ENCODE peak calls at places on chromosomes 16 and 17, in five cellular contexts. X, E, I, B and U are unnamed samples.
A peak's percentile ranks its signal among the peaks of the same experiment; 100 is the strongest.

GRCh38 chr17:61208301-61209098 is 191.1 kb upstream of the TBX2 start:
- DNase-seq in X (peak; percentile 53), E (no peak), I (no peak), B (no peak), U (no peak)

GRCh38 chr17:48539177-48539576 is 5.7 kb downstream of the HOXB2 start:
- DNase-seq in X (peak; percentile 89), E (no peak), I (no peak), B (no peak), U (peak; percentile 57)

GRCh38 chr17:57756941-57757340 is 11.8 kb upstream of the CCDC182 start:
- DNase-seq in X (no peak), E (no peak), I (peak; percentile 32), B (no peak), U (no peak)

GRCh38 chr16:20612551-20613470 is 36.6 kb upstream of the ACSM2B start:
- DNase-seq in X (no peak), E (no peak), I (no peak), B (no peak), U (no peak)

GRCh38 chr16:56658476-56658875 is 717 bp downstream of the MT1F start:
- DNase-seq in X (no peak), E (no peak), I (no peak), B (no peak), U (no peak)

GRCh38 chr16:85508993-85509392 is 104.1 kb upstream of the GSE1 start:
- DNase-seq in X (no peak), E (no peak), I (no peak), B (no peak), U (no peak)

GRCh38 chr17:54924405-54924804 is 23.8 kb downstream of the TOM1L1 start:
- DNase-seq in X (no peak), E (no peak), I (no peak), B (no peak), U (no peak)

GRCh38 chr16:27774779-27775178 is 224.8 kb downstream of the KATNIP start:
- DNase-seq in X (no peak), E (no peak), I (no peak), B (no peak), U (no peak)

GRCh38 chr16:2952679-2953078 is 11.4 kb upstream of the KREMEN2 start:
- DNase-seq in X (no peak), E (no peak), I (no peak), B (peak; percentile 55), U (peak; percentile 34)
- TF ChIP-seq EZH2phosphoT487 in X (no peak), E (no peak), I (no peak), B (no peak), U (no peak)

DNA sequence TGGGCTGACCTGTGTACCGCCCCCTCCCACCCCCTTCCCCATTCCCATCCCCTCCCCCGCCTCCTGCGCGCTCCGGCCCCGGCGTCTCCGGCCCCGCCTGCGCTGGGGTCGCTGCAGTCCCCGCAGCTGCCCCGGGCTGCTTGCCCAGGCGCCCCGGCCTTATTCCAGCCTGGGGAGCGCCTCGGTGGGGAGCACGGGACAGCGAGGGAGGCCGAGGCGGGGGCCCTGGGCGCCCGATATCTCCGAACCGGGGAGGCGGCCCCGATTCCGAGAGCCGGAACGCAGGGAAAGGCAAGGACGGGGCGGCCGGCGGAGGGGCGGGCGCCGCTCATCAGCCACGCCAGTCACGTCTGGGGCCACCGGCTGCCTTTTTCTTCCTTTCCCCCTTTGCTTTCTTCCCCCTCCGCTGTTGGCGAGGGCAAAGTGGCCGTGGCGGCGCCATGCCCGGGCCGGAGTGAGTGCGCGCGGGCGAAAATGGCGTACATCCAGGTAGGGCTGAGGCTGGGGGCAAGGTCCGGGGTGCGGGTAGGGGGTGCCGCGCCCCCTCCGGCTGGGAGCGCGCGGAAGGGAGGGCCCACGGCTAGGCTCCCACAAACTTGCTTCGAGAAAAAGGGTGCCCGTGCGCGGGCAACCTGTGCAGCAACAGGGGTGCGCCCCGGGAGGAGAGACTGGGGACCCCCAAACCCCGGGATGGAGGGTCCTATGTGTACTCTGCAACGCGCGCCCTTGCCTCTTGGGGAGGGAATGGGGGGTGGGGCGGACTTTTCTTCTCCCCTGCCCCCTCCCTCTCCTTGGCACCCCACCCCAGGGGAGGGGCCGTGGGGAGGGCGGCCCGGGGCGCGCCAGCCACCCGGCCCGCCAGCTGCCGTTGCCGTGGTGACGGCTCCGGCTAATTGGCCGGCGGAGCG is at the start of gene SYT17:
- DNase-seq in X (peak; percentile 29), E (peak; percentile 88), I (peak; percentile 68), B (no peak), U (peak; percentile 21)
- H3K9ac ChIP-seq in X (no peak within 1 kb of the TSS), E (no peak within 1 kb of the TSS), I (no peak within 1 kb of the TSS), B (no peak within 1 kb of the TSS), U (peak within 1 kb of the TSS; percentile 52)

GRCh38 chr17:59829217-59830006 is 63.3 kb downstream of the TUBD1 start:
- DNase-seq in X (peak; percentile 99), E (peak; percentile 44), I (no peak), B (peak; percentile 88), U (peak; percentile 100)

GRCh38 chr17:59825533-59826316 is 67.0 kb downstream of the TUBD1 start:
- DNase-seq in X (peak; percentile 87), E (no peak), I (no peak), B (no peak), U (peak; percentile 57)

GRCh38 chr17:59828478-59828760 is 64.3 kb downstream of the TUBD1 start:
- DNase-seq in X (no peak), E (no peak), I (no peak), B (no peak), U (no peak)

GRCh38 chr17:59827721-59828477 is 64.8 kb downstream of the TUBD1 start:
- DNase-seq in X (no peak), E (peak; percentile 47), I (no peak), B (no peak), U (peak; percentile 50)

GRCh38 chr17:59826741-59827453 is 65.8 kb downstream of the TUBD1 start:
- DNase-seq in X (no peak), E (no peak), I (no peak), B (peak; percentile 59), U (no peak)
- H3F3A ChIP-seq in X (peaks cover 59% of the 10 kb centered on the region), E (peaks cover 65% of the 10 kb centered on the region), I (no peaks in the 10 kb centered on the region), B (peaks cover 22% of the 10 kb centered on the region), U (peaks cover 20% of the 10 kb centered on the region)

DNA sequence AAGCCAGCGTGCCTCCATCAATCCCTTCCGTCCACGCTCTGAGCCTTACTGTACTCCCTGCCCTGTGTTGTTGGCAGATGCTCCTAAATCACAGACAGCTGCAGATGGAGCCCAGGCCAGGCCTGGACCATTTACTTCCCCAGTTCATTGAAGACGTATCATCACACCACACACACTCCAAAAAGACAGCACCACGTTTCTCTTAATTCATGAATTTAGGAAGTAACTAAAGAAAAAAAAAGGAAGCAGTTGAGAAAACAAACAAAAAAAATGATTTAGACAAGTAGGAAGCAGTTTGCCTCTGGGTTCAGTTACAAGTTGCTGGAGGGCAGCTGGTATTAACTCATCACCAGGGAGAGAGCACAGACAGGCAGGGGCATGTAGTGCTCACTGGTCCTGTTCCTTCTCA is 7.5 kb upstream of the CD300LD start:
- DNase-seq in X (no peak), E (peak; percentile 68), I (no peak), B (no peak), U (no peak)
- TF ChIP-seq EZH2phosphoT487 in X (no peak), E (no peak), I (no peak), B (no peak), U (no peak)